ENCODE peak calls at places on chromosomes 5 and 9, in six cellular contexts. Q is heart right ventricle, G is tibial artery, V is A549, Z is Panc1, J is HCT116. Y is an unnamed sample. For H3K4me1, the result is how much of the 10 kb centered on the place peaks cover.

GRCh38 chr5:157172408-157172807 is 6.3 kb upstream of the GARIN3 start:
- DNase-seq in V (no peak), Z (no peak), Q (no peak), J (no peak), G (no peak), Y (no peak)

GRCh38 chr5:176438959-176439757 is 9.0 kb upstream of the FAF2 start:
- DNase-seq in J (no peak), Z (no peak), V (peak), G (no peak), Q (no peak), Y (peak)

GRCh38 chr5:180289433-180289832 is 2.5 kb downstream of the MAPK9 start:
- DNase-seq in J (no peak), Q (no peak), G (no peak), V (no peak), Z (no peak), Y (no peak)

GRCh38 chr5:78845487-78845886 is 139.6 kb downstream of the ARSB start:
- DNase-seq in Z (no peak), J (no peak), V (no peak), G (no peak), Q (no peak), Y (no peak)

GRCh38 chr5:10555134-10555733 is 8.6 kb upstream of the ANKRD33B start:
- DNase-seq in J (no peak), V (peak), G (no peak), Q (no peak), Z (no peak), Y (no peak)

GRCh38 chr9:113844466-113844865 is 31.6 kb upstream of the ZNF618 start:
- DNase-seq in J (no peak), G (no peak), Z (no peak), Q (no peak), V (no peak), Y (no peak)

GRCh38 chr9:110197330-110198187 is 10.4 kb downstream of the C9orf152 start:
- DNase-seq in J (no peak), V (peak), Z (no peak), Q (no peak), G (no peak), Y (no peak)

GRCh38 chr5:172644711-172645110 is 3.6 kb downstream of the NEURL1B start:
- DNase-seq in Z (no peak), G (no peak), Q (no peak), J (no peak), V (no peak), Y (no peak)

GRCh38 chr5:171175746-171176145 is 133.3 kb upstream of the TLX3 start:
- DNase-seq in V (no peak), J (no peak), G (no peak), Z (no peak), Q (no peak), Y (no peak)

GRCh38 chr5:42995152-42995751 is 44.9 kb downstream of the ANXA2R start:
- DNase-seq in Z (no peak), Q (no peak), G (no peak), J (no peak), V (no peak), Y (no peak)
- H3K4me3 ChIP-seq in Z (no peak), Q (peak), G (peak), J (peak), V (peak), Y (peak)

GRCh38 chr5:150144876-150145275 is 10.8 kb downstream of the PDGFRB start:
- DNase-seq in Z (no peak), J (no peak), G (no peak), V (no peak), Q (no peak), Y (no peak)
- H3K4me1 ChIP-seq in Z (under half), J (under half), G (half or more), V (under half), Q (half or more), Y (under half)

GRCh38 chr9:7209051-7209450 is 451.3 kb downstream of the KDM4C start:
- DNase-seq in Q (no peak), G (no peak), Z (no peak), V (no peak), J (no peak), Y (no peak)
- H3K4me3 ChIP-seq in Q (no peak), G (peak), Z (no peak), V (no peak), J (no peak), Y (no peak)

DNA sequence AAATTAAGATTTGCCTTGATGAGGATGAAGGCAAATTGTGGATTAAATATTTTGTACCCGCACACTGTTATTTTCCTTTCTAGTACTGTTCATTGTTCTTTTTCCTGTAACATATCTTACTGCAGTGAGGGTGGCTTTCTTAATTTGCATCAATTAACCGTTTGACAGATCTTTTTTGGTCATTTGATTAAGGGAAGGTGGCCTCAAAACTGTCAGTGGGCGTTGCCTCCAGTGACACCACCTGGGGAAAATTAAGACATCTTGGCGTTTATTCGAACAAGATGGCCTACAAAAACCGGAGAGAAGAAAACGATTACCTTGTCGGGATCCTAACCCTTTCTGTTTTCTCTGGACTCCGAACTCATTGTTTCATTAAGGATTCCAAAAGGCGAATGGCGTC is 2.0 kb downstream of the BASP1 start:
- DNase-seq in Z (no peak), J (no peak), G (no peak), V (no peak), Q (no peak), Y (no peak)
- H3K4me1 ChIP-seq in Z (half or more), J (under half), G (under half), V (half or more), Q (under half), Y (under half)